ENCODE peak calls at places on chromosome 5, in seven cellular contexts. R, D, W, U, T, S and Q are unnamed samples.

GRCh38 chr5:59354274-59354673 is 539.3 kb downstream of the PDE4D start:
- DNase-seq in R (peak), D (no peak), W (no peak), U (no peak), T (no peak), S (no peak), Q (no peak)

GRCh38 chr5:106827061-106827460 is 843.7 kb downstream of the EFNA5 start:
- DNase-seq in R (peak), D (no peak), W (no peak), U (no peak), T (peak), S (peak), Q (no peak)

GRCh38 chr5:1409386-1410110 is 35.7 kb downstream of the SLC6A3 start:
- DNase-seq in R (peak), D (peak), W (peak), U (peak), T (peak), S (no peak), Q (peak)

GRCh38 chr5:132315529-132316067 is 21.4 kb downstream of the SLC22A4 start:
- DNase-seq in R (no peak), D (no peak), W (no peak), U (no peak), T (no peak), S (no peak), Q (peak)

GRCh38 chr5:164341056-164341619 is 835.7 kb downstream of the MAT2B start:
- DNase-seq in R (no peak), D (no peak), W (no peak), U (no peak), T (peak), S (no peak), Q (peak)

GRCh38 chr5:35904443-35905132 is 33.8 kb downstream of the CAPSL start:
- DNase-seq in R (no peak), D (no peak), W (no peak), U (no peak), T (no peak), S (no peak), Q (no peak)

GRCh38 chr5:103393131-103393754 is 134.7 kb downstream of the MACIR start:
- DNase-seq in R (no peak), D (no peak), W (peak), U (peak), T (peak), S (no peak), Q (peak)

GRCh38 chr5:141973871-141974595 is 5.1 kb downstream of the RNF14 start:
- DNase-seq in R (peak), D (no peak), W (no peak), U (no peak), T (peak), S (no peak), Q (no peak)

GRCh38 chr5:79183011-79183410 is 52.9 kb upstream of the JMY start:
- DNase-seq in R (no peak), D (no peak), W (no peak), U (no peak), T (no peak), S (no peak), Q (no peak)

GRCh38 chr5:126591549-126591948 is 3.5 kb downstream of the ALDH7A1 start:
- DNase-seq in R (no peak), D (no peak), W (no peak), U (no peak), T (no peak), S (no peak), Q (no peak)

GRCh38 chr5:1921711-1922110 is 39.0 kb upstream of the IRX4 start:
- DNase-seq in R (no peak), D (no peak), W (no peak), U (no peak), T (no peak), S (no peak), Q (no peak)

GRCh38 chr5:43711496-43711895 is 108.5 kb downstream of the NNT start:
- DNase-seq in R (peak), D (no peak), W (no peak), U (no peak), T (peak), S (no peak), Q (peak)

GRCh38 chr5:148897842-148898241 is 71.4 kb downstream of the ADRB2 start:
- DNase-seq in R (peak), D (no peak), W (no peak), U (no peak), T (no peak), S (no peak), Q (no peak)

GRCh38 chr5:16508730-16509531 is 43.3 kb upstream of the ZNF622 start:
- DNase-seq in R (no peak), D (peak), W (peak), U (no peak), T (no peak), S (peak), Q (peak)

GRCh38 chr5:82405166-82405565 is 127.0 kb upstream of the RPS23 start:
- DNase-seq in R (peak), D (no peak), W (no peak), U (no peak), T (peak), S (no peak), Q (no peak)

GRCh38 chr5:22531986-22532385 is 321.2 kb downstream of the CDH12 start:
- DNase-seq in R (no peak), D (no peak), W (no peak), U (no peak), T (no peak), S (no peak), Q (no peak)

DNA sequence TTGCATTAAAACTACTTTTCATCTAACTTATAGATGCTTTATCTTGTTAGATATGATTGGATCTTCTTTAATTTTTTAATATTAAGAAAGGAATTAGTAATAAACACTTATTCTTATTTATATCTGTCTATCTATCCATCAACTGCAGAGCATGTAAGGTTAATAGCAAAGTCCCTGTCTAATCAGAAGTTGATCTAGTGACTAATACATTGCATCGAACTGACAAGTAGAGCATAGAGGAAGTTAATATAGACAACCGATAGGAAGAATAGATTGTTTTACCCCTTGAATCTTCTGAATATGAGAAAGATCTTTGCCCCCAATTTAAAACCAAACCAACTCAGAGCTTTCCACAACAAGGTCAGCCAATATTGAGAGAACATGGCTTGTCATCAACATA is 862.0 kb upstream of the CDH6 start:
- DNase-seq in R (no peak), D (no peak), W (no peak), U (no peak), T (no peak), S (no peak), Q (no peak)
- H3K27ac ChIP-seq in R (no peak), D (no peak), W (no peak), U (no peak), T (no peak), S (no peak), Q (no peak)

GRCh38 chr5:96714450-96714849 is 52.3 kb downstream of the CAST start:
- DNase-seq in R (no peak), D (no peak), W (no peak), U (no peak), T (no peak), S (peak), Q (no peak)
- H3K9ac ChIP-seq in R (no peak), D (no peak), W (no peak), U (no peak), T (peak), S (no peak), Q (no peak)

GRCh38 chr5:83482961-83483360 is 11.4 kb downstream of the VCAN start:
- DNase-seq in R (no peak), D (no peak), W (no peak), U (no peak), T (no peak), S (no peak), Q (no peak)
- H3K4ac ChIP-seq in R (no peak), D (no peak), W (no peak), U (no peak), T (no peak), S (no peak), Q (no peak)

GRCh38 chr5:175467983-175468698 is 10.2 kb upstream of the SFXN1 start:
- DNase-seq in R (no peak), D (no peak), W (no peak), U (no peak), T (no peak), S (no peak), Q (no peak)
- H3K27ac ChIP-seq in R (no peak), D (no peak), W (no peak), U (no peak), T (no peak), S (no peak), Q (no peak)